ENCODE peak calls at places on chromosomes 7 and 10, in eight cellular contexts. U is astrocyte of the spinal cord, E is fibroblast of villous mesenchyme, S is fibroblast of pulmonary artery, P is upper lobe of left lung, Z is prostate gland, D is AG04450, Y is AG09309. X is an unnamed sample.
A peak's percentile ranks its signal among the peaks of the same experiment; 100 is the strongest.

GRCh38 chr10:126570631-126571170 is 99.8 kb downstream of the C10orf90 start:
- DNase-seq in Y (no peak), S (no peak), E (no peak), P (no peak), U (peak; percentile 49), Z (no peak), D (no peak), X (no peak)

GRCh38 chr10:76640765-76641164 is 996.8 kb downstream of the KCNMA1 start:
- DNase-seq in P (no peak), Y (no peak), U (no peak), E (peak; percentile 74), Z (no peak), D (peak; percentile 89), S (no peak), X (peak; percentile 46)

GRCh38 chr10:55091691-55092328 is 290.8 kb upstream of the PCDH15 start:
- DNase-seq in P (no peak), D (no peak), Y (no peak), Z (no peak), S (peak; percentile 27), E (peak; percentile 4), U (peak; percentile 2), X (no peak)

GRCh38 chr10:62083413-62083794 is 181.9 kb downstream of the ARID5B start:
- DNase-seq in P (no peak), U (peak; percentile 58), S (peak; percentile 72), Y (no peak), E (peak; percentile 54), D (no peak), Z (no peak), X (no peak)

GRCh38 chr7:92246363-92247101 is 758 bp downstream of the ANKIB1 start:
- DNase-seq in S (no peak), U (peak; percentile 26), E (peak; percentile 36), D (no peak), Z (peak; percentile 16), P (no peak), Y (no peak), X (no peak)

GRCh38 chr10:52491246-52492000 is 177.3 kb downstream of the DKK1 start:
- DNase-seq in S (peak; percentile 33), D (no peak), Y (no peak), E (peak; percentile 24), P (no peak), U (peak; percentile 32), Z (no peak), X (peak; percentile 52)

GRCh38 chr7:148242271-148242801 is 348.2 kb upstream of the C7orf33 start:
- DNase-seq in P (peak; percentile 37), E (peak; percentile 35), Z (peak; percentile 39), S (peak; percentile 68), U (peak; percentile 23), Y (no peak), D (no peak), X (peak; percentile 15)

GRCh38 chr7:5689716-5690115 is 91.7 kb downstream of the RNF216 start:
- DNase-seq in D (no peak), P (no peak), Y (no peak), U (no peak), E (peak; percentile 42), Z (no peak), S (peak; percentile 48), X (no peak)

GRCh38 chr7:1817061-1817712 is 147.1 kb downstream of the ELFN1 start:
- DNase-seq in E (no peak), Y (no peak), D (no peak), P (no peak), U (no peak), Z (no peak), S (no peak), X (no peak)

GRCh38 chr10:12010353-12010752 is 32.3 kb downstream of the UPF2 start:
- DNase-seq in D (no peak), E (no peak), U (no peak), S (no peak), Z (no peak), P (no peak), Y (no peak), X (no peak)

GRCh38 chr10:117997673-117998072 is 49.1 kb downstream of the RAB11FIP2 start:
- DNase-seq in D (no peak), S (no peak), Z (no peak), P (no peak), U (peak; percentile 8), E (peak; percentile 34), Y (no peak), X (no peak)

GRCh38 chr10:91924212-91925021 is 847 bp downstream of the BTAF1 start:
- DNase-seq in E (peak; percentile 55), P (no peak), Y (no peak), Z (no peak), U (peak; percentile 33), D (no peak), S (peak; percentile 25), X (no peak)

GRCh38 chr10:91919651-91920050 is 3.9 kb upstream of the BTAF1 start:
- DNase-seq in E (no peak), U (no peak), S (no peak), D (no peak), P (no peak), Y (no peak), Z (no peak), X (no peak)

GRCh38 chr10:91925022-91925320 is 1.4 kb downstream of the BTAF1 start:
- DNase-seq in E (peak; percentile 40), Y (no peak), Z (no peak), D (no peak), S (peak; percentile 62), U (no peak), P (no peak), X (no peak)

GRCh38 chr10:91923371-91924211 is at the start of gene BTAF1:
- DNase-seq in D (peak; percentile 81), Y (peak; percentile 63), S (peak; percentile 95), Z (peak; percentile 92), E (peak; percentile 94), P (peak; percentile 94), U (peak; percentile 95), X (peak; percentile 91)
- TF ChIP-seq CTCF in D (no peak), Y (no peak), S (no peak), Z (no peak), E (no peak), P (no peak), U (no peak), X (no peak)

GRCh38 chr10:122373713-122374112 is 795 bp upstream of the PLEKHA1 start:
- DNase-seq in Z (peak; percentile 39), P (no peak), D (no peak), U (peak; percentile 28), Y (no peak), S (peak; percentile 30), E (peak; percentile 2), X (peak; percentile 19)
- H3K4me3 ChIP-seq in Z (peak overlapping the region; percentile 91), P (peak overlapping the region; percentile 94), D (peak overlapping the region; percentile 69), U (peak overlapping the region; percentile 56), Y (peak overlapping the region; percentile 42), S (peak overlapping the region; percentile 71), E (peak overlapping the region; percentile 58), X (peak overlapping the region; percentile 64)

DNA sequence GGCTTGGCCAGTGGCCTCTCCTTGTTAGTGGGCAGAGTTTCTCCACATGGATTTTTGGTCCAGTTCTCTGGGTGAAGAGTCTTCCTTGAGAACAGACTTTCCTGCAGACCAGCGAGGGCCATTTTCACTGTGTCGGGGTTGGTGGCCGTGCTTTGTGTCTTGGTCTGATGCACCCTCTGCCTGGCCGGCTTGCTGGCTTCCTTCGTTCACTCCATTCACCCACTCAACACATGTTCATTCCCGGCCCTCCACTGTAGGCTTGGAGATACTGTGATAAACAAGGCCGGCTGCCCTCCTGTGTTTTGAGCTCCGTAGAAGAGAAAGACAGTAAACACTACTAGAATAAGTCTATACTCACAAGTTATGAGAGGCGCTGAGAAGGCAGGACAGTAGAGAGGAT is 76.8 kb upstream of the BTBD16 start:
- DNase-seq in S (no peak), U (no peak), P (no peak), Y (no peak), D (no peak), Z (no peak), E (no peak), X (no peak)
- TF ChIP-seq CTCF in S (no peak), U (no peak), P (no peak), Y (no peak), D (no peak), Z (no peak), E (no peak), X (no peak)

GRCh38 chr10:20852303-20852702 is 44.8 kb downstream of the NEBL start:
- DNase-seq in P (no peak), U (no peak), S (no peak), Z (no peak), D (no peak), Y (no peak), E (no peak), X (no peak)
- H3K4me3 ChIP-seq in P (no peak overlapping the region), U (no peak overlapping the region), S (no peak overlapping the region), Z (no peak overlapping the region), D (no peak overlapping the region), Y (no peak overlapping the region), E (no peak overlapping the region), X (no peak overlapping the region)

GRCh38 chr10:129656642-129657041 is 189.6 kb downstream of the MGMT start:
- DNase-seq in Z (no peak), P (no peak), E (no peak), Y (no peak), S (no peak), U (no peak), D (no peak), X (no peak)

GRCh38 chr10:129655679-129656031 is 188.6 kb downstream of the MGMT start:
- DNase-seq in Y (no peak), P (no peak), S (no peak), Z (no peak), E (no peak), D (no peak), U (no peak), X (no peak)

GRCh38 chr10:129657297-129657974 is 190.4 kb downstream of the MGMT start:
- DNase-seq in E (no peak), S (no peak), P (no peak), Y (no peak), Z (no peak), D (no peak), U (no peak), X (no peak)

GRCh38 chr10:129659881-129660280 is 192.8 kb downstream of the MGMT start:
- DNase-seq in E (no peak), Y (no peak), U (no peak), D (no peak), P (no peak), S (no peak), Z (no peak), X (no peak)

GRCh38 chr10:129658673-129659072 is 191.6 kb downstream of the MGMT start:
- DNase-seq in D (no peak), Z (no peak), E (no peak), U (no peak), S (no peak), P (no peak), Y (no peak), X (no peak)
- TF ChIP-seq CTCF in D (peak; percentile 17), Z (no peak), E (no peak), U (peak; percentile 9), S (peak; percentile 23), P (no peak), Y (no peak), X (no peak)

DNA sequence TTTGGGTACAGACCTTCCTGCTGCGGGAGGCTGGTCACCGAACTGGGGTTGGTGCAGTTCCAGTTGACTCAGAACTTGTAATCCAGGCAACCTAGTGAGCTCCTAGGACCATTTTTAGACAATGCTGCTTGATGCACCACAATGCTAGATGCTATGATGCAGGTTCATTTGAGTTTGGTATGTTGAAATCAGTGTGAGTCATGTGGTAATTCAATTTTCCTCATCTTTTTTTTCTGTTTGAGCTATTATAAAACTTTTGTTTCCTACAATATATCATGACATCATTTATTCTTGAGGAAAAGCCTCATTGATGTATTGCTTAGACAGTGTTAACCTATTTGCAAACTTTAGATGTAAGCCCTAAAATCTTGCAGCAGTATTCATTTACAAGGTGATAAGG is 40.9 kb upstream of the MTPN start:
- DNase-seq in P (no peak), S (peak; percentile 42), Z (no peak), E (no peak), Y (no peak), U (no peak), D (no peak), X (peak; percentile 2)
- H3K4me3 ChIP-seq in P (no peak overlapping the region), S (no peak overlapping the region), Z (no peak overlapping the region), E (no peak overlapping the region), Y (no peak overlapping the region), U (no peak overlapping the region), D (no peak overlapping the region), X (no peak overlapping the region)